ENCODE peak calls at places on chromosome 9, in nine cellular contexts. One of them, this sample, is unnamed.

GRCh38 chr9:29999645-30000044 is 2384.8 kb upstream of the ACO1 start:
- DNase-seq in cardiac muscle cell: no peak
- DNase-seq in dorsolateral prefrontal cortex: no peak
- DNase-seq in HCT116: no peak
- DNase-seq in GM23248: no peak
- DNase-seq in CD4-positive, alpha-beta T cell: no peak
- DNase-seq in AG04450: no peak
- DNase-seq in neuronal stem cell: no peak
- DNase-seq in adrenal gland: no peak
- DNase-seq in this sample: no peak

GRCh38 chr9:35908484-35909125 is 685 bp upstream of the SPAAR start:
- DNase-seq in cardiac muscle cell: peak
- DNase-seq in dorsolateral prefrontal cortex: no peak
- DNase-seq in HCT116: no peak
- DNase-seq in GM23248: peak
- DNase-seq in CD4-positive, alpha-beta T cell: no peak
- DNase-seq in AG04450: no peak
- DNase-seq in neuronal stem cell: no peak
- DNase-seq in adrenal gland: no peak
- DNase-seq in this sample: no peak

GRCh38 chr9:738209-738915 is 103.1 kb upstream of the DMRT1 start:
- DNase-seq in cardiac muscle cell: peak
- DNase-seq in dorsolateral prefrontal cortex: no peak
- DNase-seq in HCT116: peak
- DNase-seq in GM23248: peak
- DNase-seq in CD4-positive, alpha-beta T cell: no peak
- DNase-seq in AG04450: peak
- DNase-seq in neuronal stem cell: no peak
- DNase-seq in adrenal gland: no peak
- DNase-seq in this sample: peak

GRCh38 chr9:91770229-91770628 is 179.8 kb downstream of the ROR2 start:
- DNase-seq in cardiac muscle cell: no peak
- DNase-seq in dorsolateral prefrontal cortex: no peak
- DNase-seq in HCT116: no peak
- DNase-seq in GM23248: no peak
- DNase-seq in CD4-positive, alpha-beta T cell: no peak
- DNase-seq in AG04450: no peak
- DNase-seq in neuronal stem cell: no peak
- DNase-seq in adrenal gland: no peak
- DNase-seq in this sample: peak

GRCh38 chr9:128555180-128555721 is 2.9 kb downstream of the SPTAN1 start:
- DNase-seq in cardiac muscle cell: peak
- DNase-seq in dorsolateral prefrontal cortex: no peak
- DNase-seq in HCT116: peak
- DNase-seq in GM23248: peak
- DNase-seq in CD4-positive, alpha-beta T cell: no peak
- DNase-seq in AG04450: peak
- DNase-seq in neuronal stem cell: peak
- DNase-seq in adrenal gland: peak
- DNase-seq in this sample: peak

GRCh38 chr9:35353731-35354365 is 136.1 kb upstream of the RUSC2 start:
- DNase-seq in cardiac muscle cell: no peak
- DNase-seq in dorsolateral prefrontal cortex: no peak
- DNase-seq in HCT116: no peak
- DNase-seq in GM23248: peak
- DNase-seq in CD4-positive, alpha-beta T cell: no peak
- DNase-seq in AG04450: no peak
- DNase-seq in neuronal stem cell: no peak
- DNase-seq in adrenal gland: no peak
- DNase-seq in this sample: no peak

GRCh38 chr9:112620353-112620752 is 97.6 kb downstream of the INIP start:
- DNase-seq in cardiac muscle cell: peak
- DNase-seq in dorsolateral prefrontal cortex: no peak
- DNase-seq in HCT116: no peak
- DNase-seq in GM23248: no peak
- DNase-seq in CD4-positive, alpha-beta T cell: no peak
- DNase-seq in AG04450: no peak
- DNase-seq in neuronal stem cell: no peak
- DNase-seq in adrenal gland: no peak
- DNase-seq in this sample: no peak

GRCh38 chr9:78320875-78321496 is 24.1 kb downstream of the PSAT1 start:
- DNase-seq in cardiac muscle cell: peak
- DNase-seq in dorsolateral prefrontal cortex: no peak
- DNase-seq in HCT116: no peak
- DNase-seq in GM23248: no peak
- DNase-seq in CD4-positive, alpha-beta T cell: no peak
- DNase-seq in AG04450: no peak
- DNase-seq in neuronal stem cell: no peak
- DNase-seq in adrenal gland: no peak
- DNase-seq in this sample: no peak

GRCh38 chr9:95023217-95024003 is 294.1 kb downstream of the FANCC start:
- DNase-seq in cardiac muscle cell: peak
- DNase-seq in dorsolateral prefrontal cortex: no peak
- DNase-seq in HCT116: peak
- DNase-seq in GM23248: peak
- DNase-seq in CD4-positive, alpha-beta T cell: no peak
- DNase-seq in AG04450: no peak
- DNase-seq in neuronal stem cell: no peak
- DNase-seq in adrenal gland: no peak
- DNase-seq in this sample: peak

GRCh38 chr9:13427587-13427986 is 148.1 kb upstream of the MPDZ start:
- DNase-seq in cardiac muscle cell: peak
- DNase-seq in dorsolateral prefrontal cortex: no peak
- DNase-seq in HCT116: no peak
- DNase-seq in GM23248: peak
- DNase-seq in CD4-positive, alpha-beta T cell: no peak
- DNase-seq in AG04450: peak
- DNase-seq in neuronal stem cell: peak
- DNase-seq in adrenal gland: no peak
- DNase-seq in this sample: peak

GRCh38 chr9:117957267-117957666 is 253.1 kb downstream of the TLR4 start:
- DNase-seq in cardiac muscle cell: no peak
- DNase-seq in dorsolateral prefrontal cortex: no peak
- DNase-seq in HCT116: no peak
- DNase-seq in GM23248: no peak
- DNase-seq in CD4-positive, alpha-beta T cell: no peak
- DNase-seq in AG04450: no peak
- DNase-seq in neuronal stem cell: no peak
- DNase-seq in adrenal gland: no peak
- DNase-seq in this sample: peak

GRCh38 chr9:113988385-113988784 is 89.7 kb downstream of the AMBP start:
- DNase-seq in cardiac muscle cell: no peak
- DNase-seq in dorsolateral prefrontal cortex: no peak
- DNase-seq in HCT116: no peak
- DNase-seq in GM23248: no peak
- DNase-seq in CD4-positive, alpha-beta T cell: no peak
- DNase-seq in AG04450: no peak
- DNase-seq in neuronal stem cell: no peak
- DNase-seq in adrenal gland: no peak
- DNase-seq in this sample: no peak

DNA sequence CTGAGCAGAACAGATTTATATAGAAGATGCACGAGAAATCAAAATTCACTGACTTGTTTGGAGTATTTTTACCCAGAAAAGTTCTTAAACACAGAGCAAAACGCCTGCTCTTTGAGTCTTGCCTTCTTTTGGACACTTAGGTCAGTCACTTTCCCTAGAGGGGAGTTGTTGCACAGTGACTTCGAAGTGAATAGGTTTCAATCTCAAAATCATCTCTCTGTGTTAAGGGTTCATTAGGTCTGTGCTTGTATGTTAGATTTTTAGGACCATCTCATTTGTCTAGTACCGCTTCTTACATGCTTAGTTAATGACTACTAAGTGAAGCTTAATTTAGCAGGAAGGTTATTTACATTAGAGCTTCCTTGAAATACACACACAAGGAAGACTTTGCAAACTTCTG is 1.8 kb downstream of the ALDH1A1 start:
- DNase-seq in cardiac muscle cell: no peak
- DNase-seq in dorsolateral prefrontal cortex: no peak
- DNase-seq in HCT116: no peak
- DNase-seq in GM23248: no peak
- DNase-seq in CD4-positive, alpha-beta T cell: no peak
- DNase-seq in AG04450: no peak
- DNase-seq in neuronal stem cell: no peak
- DNase-seq in adrenal gland: no peak
- DNase-seq in this sample: no peak
- H3K27ac ChIP-seq in cardiac muscle cell: no peak
- H3K27ac ChIP-seq in dorsolateral prefrontal cortex: no peak
- H3K27ac ChIP-seq in HCT116: no peak
- H3K27ac ChIP-seq in GM23248: no peak
- H3K27ac ChIP-seq in CD4-positive, alpha-beta T cell: no peak
- H3K27ac ChIP-seq in AG04450: no peak
- H3K27ac ChIP-seq in neuronal stem cell: no peak
- H3K27ac ChIP-seq in adrenal gland: no peak
- H3K27ac ChIP-seq in this sample: no peak

GRCh38 chr9:131666029-131666428 is 73.8 kb downstream of the RAPGEF1 start:
- DNase-seq in cardiac muscle cell: no peak
- DNase-seq in dorsolateral prefrontal cortex: no peak
- DNase-seq in HCT116: no peak
- DNase-seq in GM23248: peak
- DNase-seq in CD4-positive, alpha-beta T cell: no peak
- DNase-seq in AG04450: no peak
- DNase-seq in neuronal stem cell: no peak
- DNase-seq in adrenal gland: no peak
- DNase-seq in this sample: no peak
- H3K27ac ChIP-seq in cardiac muscle cell: no peak
- H3K27ac ChIP-seq in dorsolateral prefrontal cortex: no peak
- H3K27ac ChIP-seq in HCT116: no peak
- H3K27ac ChIP-seq in GM23248: no peak
- H3K27ac ChIP-seq in CD4-positive, alpha-beta T cell: no peak
- H3K27ac ChIP-seq in AG04450: no peak
- H3K27ac ChIP-seq in neuronal stem cell: no peak
- H3K27ac ChIP-seq in adrenal gland: no peak
- H3K27ac ChIP-seq in this sample: no peak

GRCh38 chr9:108835831-108836230 is 20.0 kb downstream of the ACTL7B start:
- DNase-seq in cardiac muscle cell: no peak
- DNase-seq in dorsolateral prefrontal cortex: no peak
- DNase-seq in HCT116: no peak
- DNase-seq in GM23248: no peak
- DNase-seq in CD4-positive, alpha-beta T cell: no peak
- DNase-seq in AG04450: no peak
- DNase-seq in neuronal stem cell: no peak
- DNase-seq in adrenal gland: no peak
- DNase-seq in this sample: no peak
- H3K27ac ChIP-seq in cardiac muscle cell: no peak
- H3K27ac ChIP-seq in dorsolateral prefrontal cortex: no peak
- H3K27ac ChIP-seq in HCT116: no peak
- H3K27ac ChIP-seq in GM23248: no peak
- H3K27ac ChIP-seq in CD4-positive, alpha-beta T cell: no peak
- H3K27ac ChIP-seq in AG04450: no peak
- H3K27ac ChIP-seq in neuronal stem cell: no peak
- H3K27ac ChIP-seq in adrenal gland: no peak
- H3K27ac ChIP-seq in this sample: peak

DNA sequence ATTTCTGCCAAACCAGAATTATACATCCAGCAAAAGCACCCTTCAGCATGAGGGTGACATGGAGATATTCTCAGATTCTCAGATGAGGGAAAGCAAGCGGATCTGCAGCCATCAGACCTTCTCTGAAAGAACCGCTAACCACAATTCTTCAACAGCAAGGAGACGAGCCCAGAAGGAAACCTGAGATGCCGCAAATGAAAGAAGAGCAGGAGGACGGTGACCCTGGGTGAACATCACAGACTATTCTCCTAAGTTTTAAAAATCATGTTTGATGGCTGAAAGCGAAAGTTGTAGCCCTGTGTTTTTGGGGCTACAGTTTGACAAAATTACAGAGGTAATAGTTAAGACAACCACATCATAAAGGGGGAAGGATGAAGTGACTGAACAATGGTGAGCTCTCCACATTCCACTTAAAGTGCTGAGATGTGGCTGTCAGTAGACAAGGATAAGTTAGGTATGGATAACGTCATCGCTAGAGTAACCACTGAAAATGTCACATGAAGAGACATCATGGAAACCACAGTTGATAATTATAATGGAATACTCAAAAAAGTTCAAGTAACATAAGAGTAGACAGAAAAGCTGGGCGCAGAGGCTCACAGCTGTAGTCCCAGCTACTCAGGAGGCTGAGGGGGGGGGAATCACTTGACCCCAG is 31.5 kb upstream of the NSMF start:
- DNase-seq in cardiac muscle cell: no peak
- DNase-seq in dorsolateral prefrontal cortex: no peak
- DNase-seq in HCT116: no peak
- DNase-seq in GM23248: no peak
- DNase-seq in CD4-positive, alpha-beta T cell: no peak
- DNase-seq in AG04450: no peak
- DNase-seq in neuronal stem cell: no peak
- DNase-seq in adrenal gland: no peak
- DNase-seq in this sample: no peak
- H3K27ac ChIP-seq in cardiac muscle cell: no peak
- H3K27ac ChIP-seq in dorsolateral prefrontal cortex: no peak
- H3K27ac ChIP-seq in HCT116: no peak
- H3K27ac ChIP-seq in GM23248: no peak
- H3K27ac ChIP-seq in CD4-positive, alpha-beta T cell: no peak
- H3K27ac ChIP-seq in AG04450: no peak
- H3K27ac ChIP-seq in neuronal stem cell: no peak
- H3K27ac ChIP-seq in adrenal gland: no peak
- H3K27ac ChIP-seq in this sample: no peak

GRCh38 chr9:134324359-134325095 is 1.7 kb upstream of the RXRA start:
- DNase-seq in cardiac muscle cell: no peak
- DNase-seq in dorsolateral prefrontal cortex: no peak
- DNase-seq in HCT116: no peak
- DNase-seq in GM23248: no peak
- DNase-seq in CD4-positive, alpha-beta T cell: no peak
- DNase-seq in AG04450: no peak
- DNase-seq in neuronal stem cell: no peak
- DNase-seq in adrenal gland: peak
- DNase-seq in this sample: peak
- H3K27ac ChIP-seq in cardiac muscle cell: peak
- H3K27ac ChIP-seq in dorsolateral prefrontal cortex: peak
- H3K27ac ChIP-seq in HCT116: peak
- H3K27ac ChIP-seq in GM23248: peak
- H3K27ac ChIP-seq in CD4-positive, alpha-beta T cell: no peak
- H3K27ac ChIP-seq in AG04450: no peak
- H3K27ac ChIP-seq in neuronal stem cell: peak
- H3K27ac ChIP-seq in adrenal gland: peak
- H3K27ac ChIP-seq in this sample: peak

DNA sequence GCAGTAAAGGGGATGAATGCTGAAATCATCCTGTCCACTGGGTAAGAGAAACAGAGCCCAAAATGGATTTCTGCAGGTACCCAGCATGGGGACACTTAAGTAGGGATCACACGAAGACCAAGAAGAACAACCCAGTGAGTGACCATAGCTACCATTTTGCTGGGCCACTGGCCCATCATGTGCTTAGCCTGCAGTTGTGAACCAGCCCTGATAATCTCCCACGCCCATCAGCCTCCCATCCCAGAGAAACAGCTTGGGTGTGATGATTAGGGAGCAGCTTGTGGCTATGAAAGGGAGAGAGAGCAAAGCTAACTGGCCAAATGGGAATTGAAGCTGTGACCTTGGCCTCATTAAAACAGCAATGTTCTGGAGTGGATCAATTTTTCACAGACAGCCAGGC is 138.5 kb downstream of the SLC24A2 start:
- DNase-seq in cardiac muscle cell: no peak
- DNase-seq in dorsolateral prefrontal cortex: no peak
- DNase-seq in HCT116: no peak
- DNase-seq in GM23248: no peak
- DNase-seq in CD4-positive, alpha-beta T cell: no peak
- DNase-seq in AG04450: no peak
- DNase-seq in neuronal stem cell: no peak
- DNase-seq in adrenal gland: no peak
- DNase-seq in this sample: no peak
- H3K27ac ChIP-seq in cardiac muscle cell: no peak
- H3K27ac ChIP-seq in dorsolateral prefrontal cortex: peak
- H3K27ac ChIP-seq in HCT116: no peak
- H3K27ac ChIP-seq in GM23248: no peak
- H3K27ac ChIP-seq in CD4-positive, alpha-beta T cell: no peak
- H3K27ac ChIP-seq in AG04450: no peak
- H3K27ac ChIP-seq in neuronal stem cell: no peak
- H3K27ac ChIP-seq in adrenal gland: no peak
- H3K27ac ChIP-seq in this sample: no peak

GRCh38 chr9:5263568-5264218 is 32.5 kb downstream of the INSL4 start:
- DNase-seq in cardiac muscle cell: peak
- DNase-seq in dorsolateral prefrontal cortex: no peak
- DNase-seq in HCT116: peak
- DNase-seq in GM23248: peak
- DNase-seq in CD4-positive, alpha-beta T cell: no peak
- DNase-seq in AG04450: no peak
- DNase-seq in neuronal stem cell: no peak
- DNase-seq in adrenal gland: no peak
- DNase-seq in this sample: no peak
- H3K27ac ChIP-seq in cardiac muscle cell: no peak
- H3K27ac ChIP-seq in dorsolateral prefrontal cortex: no peak
- H3K27ac ChIP-seq in HCT116: no peak
- H3K27ac ChIP-seq in GM23248: no peak
- H3K27ac ChIP-seq in CD4-positive, alpha-beta T cell: no peak
- H3K27ac ChIP-seq in AG04450: no peak
- H3K27ac ChIP-seq in neuronal stem cell: no peak
- H3K27ac ChIP-seq in adrenal gland: no peak
- H3K27ac ChIP-seq in this sample: no peak